ENCODE peak calls at places on chromosomes 16 and 17, in six cellular contexts. I is NCI-H2029; G is activated effector memory CD4-positive, alpha-beta T cell treated with anti-CD3 and anti-CD28 coated beads, Interleukin-2, amount 50 U/mL, for 16 hours; R is T1000; Q is NCI-H510A treated with DMSO at 0.1 percent for 48 hours; H is GM23338. P is an unnamed sample.

GRCh38 chr17:83151442-83152220 is 72.2 kb downstream of the METRNL start:
- DNase-seq in I (no peak), G (no peak), R (no peak), Q (no peak), H (peak; percentile 69), P (no peak)

GRCh38 chr16:28974007-28974436 is 556 bp upstream of the SPNS1 start:
- DNase-seq in I (peak; percentile 12), G (peak; percentile 75), R (peak; percentile 60), Q (peak; percentile 86), H (peak; percentile 85), P (no peak)

GRCh38 chr16:73152731-73153130 is 104.8 kb upstream of the ZFHX3 start:
- DNase-seq in I (no peak), G (no peak), R (no peak), Q (peak; percentile 12), H (peak; percentile 79), P (no peak)

GRCh38 chr17:72429066-72429638 is 308.3 kb downstream of the SOX9 start:
- DNase-seq in I (no peak), G (no peak), R (no peak), Q (no peak), H (no peak), P (no peak)

GRCh38 chr16:48081656-48082055 is 74.1 kb downstream of the ABCC12 start:
- DNase-seq in I (peak; percentile 6), G (no peak), R (peak; percentile 17), Q (no peak), H (no peak), P (no peak)

GRCh38 chr16:2816751-2817495 is at the start of gene PRSS21:
- DNase-seq in I (no peak), G (peak; percentile 74), R (no peak), Q (no peak), H (peak; percentile 68), P (no peak)

GRCh38 chr17:10649031-10649430 is 8.1 kb downstream of the MYH3 start:
- DNase-seq in I (no peak), G (no peak), R (no peak), Q (no peak), H (no peak), P (no peak)

GRCh38 chr16:87321336-87322107 is 4.3 kb upstream of the C16orf95 start:
- DNase-seq in I (no peak), G (no peak), R (no peak), Q (no peak), H (no peak), P (no peak)

GRCh38 chr17:2814499-2815341 is 18.5 kb downstream of the RAP1GAP2 start:
- DNase-seq in I (no peak), G (peak; percentile 97), R (no peak), Q (no peak), H (no peak), P (peak; percentile 67)

GRCh38 chr17:7213895-7214299 is 5.7 kb downstream of the DLG4 start:
- DNase-seq in I (peak; percentile 74), G (peak; percentile 88), R (peak; percentile 83), Q (peak; percentile 90), H (peak; percentile 100), P (no peak)

GRCh38 chr16:55711959-55712876 is 56.4 kb downstream of the SLC6A2 start:
- DNase-seq in I (peak; percentile 41), G (peak; percentile 82), R (peak; percentile 25), Q (peak; percentile 69), H (peak; percentile 84), P (no peak)

GRCh38 chr17:46061435-46061834 is 62.4 kb downstream of the STH start:
- DNase-seq in I (no peak), G (no peak), R (no peak), Q (peak; percentile 15), H (peak; percentile 68), P (no peak)

P was measured in activated B cell treated with CpG ODN at 0.5 μM for 24 hours.